ENCODE peak calls at places on chromosomes 13 and 19, in eight cellular contexts. J is GM23338; W is anterior cingulate cortex; G is memory B cell; Y is amniotic epithelial cell; C is neuronal stem cell; R is central memory CD4-positive, alpha-beta T cell; L is NCI-H446. B is an unnamed sample.

GRCh38 chr13:54787754-54788153 is 1759.1 kb downstream of the OLFM4 start:
- DNase-seq in J (no peak), W (no peak), G (no peak), Y (no peak), C (no peak), R (no peak), L (no peak), B (no peak)

GRCh38 chr19:36140289-36141038 is 598 bp downstream of the CAPNS1 start:
- DNase-seq in J (peak; percentile 86), W (no peak), G (peak; percentile 11), Y (peak; percentile 43), C (peak; percentile 36), R (no peak), L (peak; percentile 55), B (no peak)

GRCh38 chr19:40689339-40690049 is 957 bp downstream of the NUMBL start:
- DNase-seq in J (peak; percentile 47), W (no peak), G (peak; percentile 59), Y (no peak), C (no peak), R (peak; percentile 10), L (no peak), B (no peak)

GRCh38 chr13:24684600-24684998 is 4.4 kb downstream of the ATP12A start:
- DNase-seq in J (no peak), W (peak; percentile 32), G (no peak), Y (no peak), C (no peak), R (no peak), L (no peak), B (no peak)

GRCh38 chr19:54551293-54551692 is 22.3 kb upstream of the LILRA2 start:
- DNase-seq in J (no peak), W (no peak), G (no peak), Y (no peak), C (no peak), R (no peak), L (no peak), B (no peak)

GRCh38 chr19:18385675-18386542 is at the start of gene GDF15:
- DNase-seq in J (peak; percentile 89), W (no peak), G (peak; percentile 28), Y (peak; percentile 84), C (no peak), R (no peak), L (no peak), B (no peak)

GRCh38 chr13:69935043-69935442 is 172.6 kb upstream of the ATXN8OS start:
- DNase-seq in J (no peak), W (no peak), G (no peak), Y (no peak), C (no peak), R (no peak), L (no peak), B (no peak)

GRCh38 chr19:1149259-1150045 is 24.6 kb downstream of the SBNO2 start:
- DNase-seq in J (no peak), W (no peak), G (no peak), Y (no peak), C (no peak), R (no peak), L (no peak), B (no peak)

GRCh38 chr13:40316301-40316700 is 350.1 kb downstream of the FOXO1 start:
- DNase-seq in J (no peak), W (no peak), G (no peak), Y (peak; percentile 18), C (no peak), R (no peak), L (no peak), B (no peak)

GRCh38 chr19:8316351-8317125 is 4.6 kb downstream of the NDUFA7 start:
- DNase-seq in J (no peak), W (no peak), G (no peak), Y (no peak), C (no peak), R (no peak), L (no peak), B (no peak)

GRCh38 chr13:39132286-39132685 is 94.0 kb downstream of the NHLRC3 start:
- DNase-seq in J (no peak), W (no peak), G (no peak), Y (no peak), C (no peak), R (no peak), L (no peak), B (no peak)

GRCh38 chr13:41916173-41916954 is 44.5 kb downstream of the VWA8 start:
- DNase-seq in J (no peak), W (no peak), G (no peak), Y (peak; percentile 83), C (no peak), R (peak; percentile 17), L (peak; percentile 23), B (peak; percentile 26)

GRCh38 chr13:107866007-107866665 is 349.2 kb downstream of the LIG4 start:
- DNase-seq in J (peak; percentile 63), W (no peak), G (no peak), Y (peak; percentile 24), C (peak; percentile 43), R (no peak), L (peak; percentile 2), B (peak; percentile 13)

GRCh38 chr13:49620170-49620621 is 8.1 kb upstream of the ARL11 start:
- DNase-seq in J (no peak), W (no peak), G (no peak), Y (no peak), C (no peak), R (no peak), L (no peak), B (no peak)

GRCh38 chr13:22060187-22060586 is 389.3 kb downstream of the FGF9 start:
- DNase-seq in J (no peak), W (no peak), G (no peak), Y (no peak), C (no peak), R (no peak), L (no peak), B (no peak)

GRCh38 chr13:43293008-43293407 is 269.6 kb downstream of the DNAJC15 start:
- DNase-seq in J (no peak), W (no peak), G (no peak), Y (no peak), C (no peak), R (no peak), L (no peak), B (no peak)

GRCh38 chr13:113327766-113328391 is 30.8 kb downstream of the LAMP1 start:
- DNase-seq in J (no peak), W (no peak), G (no peak), Y (no peak), C (no peak), R (peak; percentile 2), L (no peak), B (no peak)

GRCh38 chr13:102235689-102236088 is 166.2 kb downstream of the FGF14 start:
- DNase-seq in J (no peak), W (no peak), G (no peak), Y (no peak), C (no peak), R (no peak), L (no peak), B (no peak)

GRCh38 chr13:41780736-41781708 is 179.9 kb downstream of the VWA8 start:
- DNase-seq in J (no peak), W (no peak), G (no peak), Y (peak; percentile 91), C (no peak), R (no peak), L (no peak), B (no peak)

GRCh38 chr19:55452381-55453325 is 8.8 kb downstream of the ISOC2 start:
- DNase-seq in J (peak; percentile 95), W (peak; percentile 91), G (no peak), Y (peak; percentile 83), C (peak; percentile 92), R (no peak), L (peak; percentile 90), B (peak; percentile 97)

GRCh38 chr13:71773534-71773933 is 93.5 kb downstream of the DACH1 start:
- DNase-seq in J (no peak), W (no peak), G (no peak), Y (no peak), C (no peak), R (no peak), L (no peak), B (no peak)

GRCh38 chr13:20435616-20436368 is 89.9 kb downstream of the CRYL1 start:
- DNase-seq in J (peak; percentile 73), W (no peak), G (no peak), Y (no peak), C (no peak), R (no peak), L (no peak), B (no peak)

GRCh38 chr13:110154370-110155031 is 152.5 kb downstream of the COL4A1 start:
- DNase-seq in J (no peak), W (no peak), G (no peak), Y (no peak), C (no peak), R (no peak), L (no peak), B (no peak)

GRCh38 chr13:33218426-33218825 is 67.1 kb downstream of the STARD13 start:
- DNase-seq in J (no peak), W (no peak), G (no peak), Y (no peak), C (no peak), R (no peak), L (no peak), B (no peak)

GRCh38 chr13:101747039-101747438 is 294.6 kb downstream of the ITGBL1 start:
- DNase-seq in J (no peak), W (no peak), G (no peak), Y (no peak), C (no peak), R (no peak), L (no peak), B (no peak)

GRCh38 chr19:16228637-16229321 is 31.1 kb downstream of the AP1M1 start:
- DNase-seq in J (no peak), W (no peak), G (no peak), Y (no peak), C (no peak), R (no peak), L (no peak), B (no peak)

GRCh38 chr13:98749501-98749900 is 3.0 kb downstream of the SLC15A1 start:
- DNase-seq in J (no peak), W (no peak), G (no peak), Y (peak; percentile 25), C (no peak), R (no peak), L (no peak), B (no peak)

GRCh38 chr13:101727118-101727517 is 274.6 kb downstream of the ITGBL1 start:
- DNase-seq in J (no peak), W (no peak), G (no peak), Y (no peak), C (no peak), R (no peak), L (no peak), B (no peak)

GRCh38 chr19:51138549-51138979 is 3.5 kb upstream of the SIGLEC7 start:
- DNase-seq in J (no peak), W (no peak), G (no peak), Y (no peak), C (no peak), R (no peak), L (no peak), B (no peak)

GRCh38 chr19:5436101-5436947 is 18.9 kb upstream of the ZNRF4 start:
- DNase-seq in J (peak; percentile 96), W (peak; percentile 47), G (no peak), Y (peak; percentile 95), C (peak; percentile 89), R (no peak), L (peak; percentile 97), B (peak; percentile 15)

GRCh38 chr13:64912141-64912540 is 2318.0 kb downstream of the PCDH9 start:
- DNase-seq in J (no peak), W (no peak), G (no peak), Y (peak; percentile 85), C (no peak), R (no peak), L (no peak), B (no peak)

GRCh38 chr13:102914629-102914935 is 68.8 kb downstream of the ERCC5 start:
- DNase-seq in J (no peak), W (no peak), G (no peak), Y (peak; percentile 67), C (no peak), R (no peak), L (no peak), B (no peak)

GRCh38 chr13:98690348-98691041 is 62.0 kb downstream of the SLC15A1 start:
- DNase-seq in J (no peak), W (no peak), G (no peak), Y (no peak), C (no peak), R (no peak), L (no peak), B (no peak)

GRCh38 chr13:106096661-106097092 is 438.8 kb downstream of the EFNB2 start:
- DNase-seq in J (no peak), W (no peak), G (no peak), Y (no peak), C (no peak), R (no peak), L (no peak), B (no peak)

B was measured in putamen.